ENCODE peak calls at places on chromosomes 5 and 9, in six cellular contexts. One of them, this sample, is unnamed.
A peak's percentile ranks its signal among the peaks of the same experiment; 100 is the strongest.

GRCh38 chr9:101354143-101354764 is 30.6 kb downstream of the BAAT start:
- DNase-seq in lung: no peak
- DNase-seq in left ventricle myocardium inferior: no peak
- DNase-seq in RWPE2: no peak
- DNase-seq in WERI-Rb-1: no peak
- DNase-seq in breast epithelium: no peak
- DNase-seq in this sample: no peak

GRCh38 chr9:114284316-114285060 is 38.4 kb upstream of the ORM1 start:
- DNase-seq in breast epithelium: no peak
- DNase-seq in RWPE2: peak; percentile 24
- DNase-seq in WERI-Rb-1: peak; percentile 8
- DNase-seq in lung: no peak
- DNase-seq in left ventricle myocardium inferior: peak; percentile 6
- DNase-seq in this sample: no peak

GRCh38 chr5:149434162-149435014 is 55.3 kb upstream of the IL17B start:
- DNase-seq in lung: no peak
- DNase-seq in RWPE2: no peak
- DNase-seq in WERI-Rb-1: peak; percentile 79
- DNase-seq in breast epithelium: no peak
- DNase-seq in left ventricle myocardium inferior: no peak
- DNase-seq in this sample: no peak

GRCh38 chr9:4622016-4622415 is 40.1 kb upstream of the PLPP6 start:
- DNase-seq in left ventricle myocardium inferior: no peak
- DNase-seq in RWPE2: no peak
- DNase-seq in breast epithelium: no peak
- DNase-seq in lung: no peak
- DNase-seq in WERI-Rb-1: no peak
- DNase-seq in this sample: no peak

GRCh38 chr5:38940230-38940858 is 94.5 kb downstream of the OSMR start:
- DNase-seq in RWPE2: no peak
- DNase-seq in left ventricle myocardium inferior: no peak
- DNase-seq in WERI-Rb-1: no peak
- DNase-seq in breast epithelium: no peak
- DNase-seq in lung: no peak
- DNase-seq in this sample: no peak

GRCh38 chr5:137071941-137072340 is 427.2 kb downstream of the SPOCK1 start:
- DNase-seq in WERI-Rb-1: no peak
- DNase-seq in breast epithelium: no peak
- DNase-seq in RWPE2: no peak
- DNase-seq in lung: no peak
- DNase-seq in left ventricle myocardium inferior: no peak
- DNase-seq in this sample: no peak

GRCh38 chr5:38124321-38124720 is 134.0 kb upstream of the EGFLAM start:
- DNase-seq in RWPE2: no peak
- DNase-seq in lung: no peak
- DNase-seq in breast epithelium: no peak
- DNase-seq in left ventricle myocardium inferior: no peak
- DNase-seq in WERI-Rb-1: no peak
- DNase-seq in this sample: peak; percentile 70

GRCh38 chr9:5756633-5757032 is 76.3 kb downstream of the ERMP1 start:
- DNase-seq in lung: no peak
- DNase-seq in breast epithelium: no peak
- DNase-seq in RWPE2: no peak
- DNase-seq in left ventricle myocardium inferior: no peak
- DNase-seq in WERI-Rb-1: no peak
- DNase-seq in this sample: no peak

GRCh38 chr5:52807037-52807436 is 19.3 kb downstream of the ITGA1 start:
- DNase-seq in lung: no peak
- DNase-seq in breast epithelium: no peak
- DNase-seq in WERI-Rb-1: no peak
- DNase-seq in RWPE2: no peak
- DNase-seq in left ventricle myocardium inferior: no peak
- DNase-seq in this sample: no peak
- H3K27ac ChIP-seq in lung: no peak overlapping the region
- H3K27ac ChIP-seq in breast epithelium: no peak overlapping the region
- H3K27ac ChIP-seq in WERI-Rb-1: no peak overlapping the region
- H3K27ac ChIP-seq in RWPE2: no peak overlapping the region
- H3K27ac ChIP-seq in left ventricle myocardium inferior: no peak overlapping the region
- H3K27ac ChIP-seq in this sample: peak overlapping the region; percentile 93

GRCh38 chr5:90477816-90478215 is 3.2 kb downstream of the POLR3G start:
- DNase-seq in RWPE2: no peak
- DNase-seq in WERI-Rb-1: no peak
- DNase-seq in left ventricle myocardium inferior: no peak
- DNase-seq in breast epithelium: no peak
- DNase-seq in lung: no peak
- DNase-seq in this sample: no peak
- H3K27ac ChIP-seq in RWPE2: no peak overlapping the region
- H3K27ac ChIP-seq in WERI-Rb-1: no peak overlapping the region
- H3K27ac ChIP-seq in left ventricle myocardium inferior: no peak overlapping the region
- H3K27ac ChIP-seq in breast epithelium: peak overlapping the region; percentile 75
- H3K27ac ChIP-seq in lung: no peak overlapping the region
- H3K27ac ChIP-seq in this sample: no peak overlapping the region

DNA sequence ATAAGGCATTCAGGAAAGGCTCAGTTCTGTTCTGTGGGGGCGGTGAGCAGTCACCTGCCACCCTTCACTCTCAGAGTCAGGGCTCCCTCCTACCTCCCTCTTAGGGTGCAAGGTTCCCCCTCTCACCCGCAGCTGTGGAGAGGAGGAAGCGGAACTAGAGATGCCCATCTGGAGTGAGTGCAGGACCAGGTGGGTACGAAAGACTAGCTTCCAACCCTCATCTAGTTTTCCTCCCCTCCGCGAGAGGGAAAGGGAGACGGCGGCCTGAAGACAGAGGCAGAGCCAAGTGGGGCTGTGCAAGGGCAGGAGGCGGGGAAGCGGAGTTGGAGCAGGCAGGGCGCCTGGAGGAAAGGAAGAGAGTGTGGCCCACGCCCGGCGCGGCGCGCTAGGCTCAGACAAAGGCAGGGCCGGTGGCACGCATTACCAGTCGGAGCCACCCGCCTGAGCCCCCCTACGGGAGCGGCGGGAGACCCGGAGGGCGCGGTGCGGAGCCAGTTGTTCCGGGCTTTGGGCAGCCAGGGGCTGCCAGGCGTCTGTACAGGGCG is 7.3 kb downstream of the PRR7 start:
- DNase-seq in RWPE2: no peak
- DNase-seq in breast epithelium: no peak
- DNase-seq in lung: no peak
- DNase-seq in left ventricle myocardium inferior: no peak
- DNase-seq in WERI-Rb-1: no peak
- DNase-seq in this sample: no peak
- H3K27ac ChIP-seq in RWPE2: peak overlapping the region; percentile 77
- H3K27ac ChIP-seq in breast epithelium: peak overlapping the region; percentile 82
- H3K27ac ChIP-seq in lung: peak overlapping the region; percentile 13
- H3K27ac ChIP-seq in left ventricle myocardium inferior: peak overlapping the region; percentile 81
- H3K27ac ChIP-seq in WERI-Rb-1: peak overlapping the region; percentile 80
- H3K27ac ChIP-seq in this sample: peak overlapping the region; percentile 83

DNA sequence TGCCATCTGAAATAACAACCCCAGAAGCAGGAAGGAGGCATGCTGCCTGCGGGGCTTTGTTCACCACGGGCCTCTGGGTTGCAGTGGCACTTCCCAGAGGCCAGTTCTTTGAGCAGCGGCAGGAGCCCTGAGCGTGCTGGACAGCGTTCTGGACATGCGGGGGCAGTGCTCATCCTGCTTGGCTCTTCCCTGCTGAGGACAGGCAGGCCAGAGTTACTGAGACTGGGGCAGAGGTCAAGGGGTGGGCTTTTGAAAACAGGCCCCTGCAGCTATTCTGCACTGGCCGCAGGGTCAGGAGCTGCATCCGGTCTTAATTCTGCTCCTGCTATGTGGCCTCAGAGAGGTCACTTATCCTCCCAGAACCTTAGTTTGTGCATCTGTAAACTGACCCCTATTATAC is 258.6 kb downstream of the FSTL4 start:
- DNase-seq in lung: no peak
- DNase-seq in RWPE2: no peak
- DNase-seq in WERI-Rb-1: no peak
- DNase-seq in breast epithelium: no peak
- DNase-seq in left ventricle myocardium inferior: no peak
- DNase-seq in this sample: no peak
- H3K27ac ChIP-seq in lung: no peak overlapping the region
- H3K27ac ChIP-seq in RWPE2: no peak overlapping the region
- H3K27ac ChIP-seq in WERI-Rb-1: no peak overlapping the region
- H3K27ac ChIP-seq in breast epithelium: no peak overlapping the region
- H3K27ac ChIP-seq in left ventricle myocardium inferior: no peak overlapping the region
- H3K27ac ChIP-seq in this sample: no peak overlapping the region

DNA sequence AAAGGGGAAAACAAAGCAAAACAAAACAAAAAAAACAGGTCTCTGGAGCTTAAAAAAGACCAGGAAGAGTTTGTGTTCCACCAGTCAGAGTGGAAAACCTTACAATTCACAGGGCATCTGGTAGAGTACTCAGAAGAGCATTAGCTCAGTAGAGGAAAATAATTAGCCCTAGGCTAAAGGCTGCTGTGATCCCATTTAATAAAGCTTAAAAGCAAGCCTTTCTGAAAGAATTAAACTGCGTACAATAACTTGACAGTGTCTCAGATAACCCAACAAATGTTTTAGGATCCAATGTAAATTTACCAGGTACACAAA is 7.3 kb downstream of the ECM2 start:
- DNase-seq in RWPE2: no peak
- DNase-seq in breast epithelium: no peak
- DNase-seq in WERI-Rb-1: no peak
- DNase-seq in left ventricle myocardium inferior: no peak
- DNase-seq in lung: no peak
- DNase-seq in this sample: no peak
- H3K27ac ChIP-seq in RWPE2: no peak overlapping the region
- H3K27ac ChIP-seq in breast epithelium: no peak overlapping the region
- H3K27ac ChIP-seq in WERI-Rb-1: no peak overlapping the region
- H3K27ac ChIP-seq in left ventricle myocardium inferior: peak overlapping the region; percentile 80
- H3K27ac ChIP-seq in lung: no peak overlapping the region
- H3K27ac ChIP-seq in this sample: no peak overlapping the region

This sample was measured in esophagus muscularis mucosa.